ENCODE peak calls at places on chromosomes 4 and X, in six cellular contexts. One of them, this sample, is unnamed.
A peak's percentile ranks its signal among the peaks of the same experiment; 100 is the strongest.

GRCh38 chrX:121000589-121000988 is 15.0 kb upstream of the CT47A1 start:
- ATAC-seq in A549: no peak
- ATAC-seq in upper lobe of left lung: no peak
- ATAC-seq in heart left ventricle: no peak
- ATAC-seq in right lobe of liver: peak; percentile 67
- ATAC-seq in HCT116: peak; percentile 69
- ATAC-seq in this sample: no peak

GRCh38 chrX:108347800-108348199 is 90.4 kb downstream of the COL4A6 start:
- ATAC-seq in A549: no peak
- ATAC-seq in upper lobe of left lung: no peak
- ATAC-seq in heart left ventricle: no peak
- ATAC-seq in right lobe of liver: peak; percentile 60
- ATAC-seq in HCT116: no peak
- ATAC-seq in this sample: no peak

GRCh38 chrX:25337841-25338240 is 322.1 kb upstream of the ARX start:
- ATAC-seq in A549: no peak
- ATAC-seq in upper lobe of left lung: no peak
- ATAC-seq in heart left ventricle: no peak
- ATAC-seq in right lobe of liver: no peak
- ATAC-seq in HCT116: no peak
- ATAC-seq in this sample: no peak

GRCh38 chrX:50852524-50852923 is 38.5 kb upstream of the SHROOM4 start:
- ATAC-seq in A549: no peak
- ATAC-seq in upper lobe of left lung: no peak
- ATAC-seq in heart left ventricle: no peak
- ATAC-seq in right lobe of liver: no peak
- ATAC-seq in HCT116: no peak
- ATAC-seq in this sample: no peak

GRCh38 chr4:94480362-94480951 is 28.7 kb downstream of the PDLIM5 start:
- ATAC-seq in A549: peak; percentile 76
- ATAC-seq in upper lobe of left lung: peak; percentile 24
- ATAC-seq in heart left ventricle: peak; percentile 50
- ATAC-seq in right lobe of liver: peak; percentile 21
- ATAC-seq in HCT116: peak; percentile 45
- ATAC-seq in this sample: no peak

GRCh38 chr4:53563824-53564223 is 27.5 kb downstream of the LNX1 start:
- ATAC-seq in A549: no peak
- ATAC-seq in upper lobe of left lung: no peak
- ATAC-seq in heart left ventricle: no peak
- ATAC-seq in right lobe of liver: no peak
- ATAC-seq in HCT116: no peak
- ATAC-seq in this sample: no peak

GRCh38 chr4:150579591-150580234 is 2.2 kb upstream of the MAB21L2 start:
- ATAC-seq in A549: no peak
- ATAC-seq in upper lobe of left lung: peak; percentile 59
- ATAC-seq in heart left ventricle: peak; percentile 53
- ATAC-seq in right lobe of liver: peak; percentile 40
- ATAC-seq in HCT116: no peak
- ATAC-seq in this sample: peak; percentile 43

GRCh38 chr4:123876122-123876521 is 479.5 kb downstream of the SPRY1 start:
- ATAC-seq in A549: no peak
- ATAC-seq in upper lobe of left lung: no peak
- ATAC-seq in heart left ventricle: no peak
- ATAC-seq in right lobe of liver: no peak
- ATAC-seq in HCT116: no peak
- ATAC-seq in this sample: no peak

GRCh38 chr4:89889289-89889688 is 5.4 kb upstream of the MMRN1 start:
- ATAC-seq in A549: no peak
- ATAC-seq in upper lobe of left lung: peak; percentile 28
- ATAC-seq in heart left ventricle: peak; percentile 78
- ATAC-seq in right lobe of liver: peak; percentile 59
- ATAC-seq in HCT116: no peak
- ATAC-seq in this sample: peak; percentile 28

GRCh38 chr4:105836537-105836936 is 58.7 kb upstream of the NPNT start:
- ATAC-seq in A549: no peak
- ATAC-seq in upper lobe of left lung: no peak
- ATAC-seq in heart left ventricle: no peak
- ATAC-seq in right lobe of liver: no peak
- ATAC-seq in HCT116: no peak
- ATAC-seq in this sample: no peak

GRCh38 chrX:38651625-38652601 is 90.6 kb downstream of the TSPAN7 start:
- ATAC-seq in A549: no peak
- ATAC-seq in upper lobe of left lung: no peak
- ATAC-seq in heart left ventricle: peak; percentile 58
- ATAC-seq in right lobe of liver: no peak
- ATAC-seq in HCT116: no peak
- ATAC-seq in this sample: no peak

GRCh38 chr4:5615496-5616075 is 92.8 kb downstream of the EVC2 start:
- ATAC-seq in A549: no peak
- ATAC-seq in upper lobe of left lung: no peak
- ATAC-seq in heart left ventricle: no peak
- ATAC-seq in right lobe of liver: no peak
- ATAC-seq in HCT116: no peak
- ATAC-seq in this sample: no peak

GRCh38 chr4:80913381-80913780 is 117.1 kb upstream of the BMP3 start:
- ATAC-seq in A549: no peak
- ATAC-seq in upper lobe of left lung: no peak
- ATAC-seq in heart left ventricle: no peak
- ATAC-seq in right lobe of liver: no peak
- ATAC-seq in HCT116: no peak
- ATAC-seq in this sample: no peak

GRCh38 chr4:38664704-38665401 is 854 bp downstream of the KLF3 start:
- ATAC-seq in A549: peak; percentile 35
- ATAC-seq in upper lobe of left lung: peak; percentile 14
- ATAC-seq in heart left ventricle: peak; percentile 2
- ATAC-seq in right lobe of liver: peak; percentile 14
- ATAC-seq in HCT116: peak; percentile 19
- ATAC-seq in this sample: no peak

GRCh38 chrX:131979116-131979515 is 44.0 kb upstream of the STK26 start:
- ATAC-seq in A549: no peak
- ATAC-seq in upper lobe of left lung: no peak
- ATAC-seq in heart left ventricle: no peak
- ATAC-seq in right lobe of liver: no peak
- ATAC-seq in HCT116: no peak
- ATAC-seq in this sample: no peak

GRCh38 chrX:85031505-85031904 is 27.8 kb downstream of the APOOL start:
- ATAC-seq in A549: no peak
- ATAC-seq in upper lobe of left lung: no peak
- ATAC-seq in heart left ventricle: no peak
- ATAC-seq in right lobe of liver: peak; percentile 59
- ATAC-seq in HCT116: no peak
- ATAC-seq in this sample: peak; percentile 57

GRCh38 chr4:6277935-6278800 is 8.5 kb downstream of the WFS1 start:
- ATAC-seq in A549: no peak
- ATAC-seq in upper lobe of left lung: no peak
- ATAC-seq in heart left ventricle: no peak
- ATAC-seq in right lobe of liver: no peak
- ATAC-seq in HCT116: no peak
- ATAC-seq in this sample: no peak

GRCh38 chrX:133913658-133914388 is 71.6 kb downstream of the GPC3 start:
- ATAC-seq in A549: no peak
- ATAC-seq in upper lobe of left lung: no peak
- ATAC-seq in heart left ventricle: no peak
- ATAC-seq in right lobe of liver: no peak
- ATAC-seq in HCT116: no peak
- ATAC-seq in this sample: no peak

GRCh38 chr4:181319629-181320028 is 923.6 kb upstream of the TENM3 start:
- ATAC-seq in A549: no peak
- ATAC-seq in upper lobe of left lung: no peak
- ATAC-seq in heart left ventricle: no peak
- ATAC-seq in right lobe of liver: no peak
- ATAC-seq in HCT116: no peak
- ATAC-seq in this sample: no peak

GRCh38 chr4:158682071-158682470 is 10.0 kb downstream of the ETFDH start:
- ATAC-seq in A549: no peak
- ATAC-seq in upper lobe of left lung: no peak
- ATAC-seq in heart left ventricle: peak; percentile 51
- ATAC-seq in right lobe of liver: no peak
- ATAC-seq in HCT116: no peak
- ATAC-seq in this sample: no peak

GRCh38 chr4:95319169-95319568 is 229.6 kb downstream of the UNC5C start:
- ATAC-seq in A549: no peak
- ATAC-seq in upper lobe of left lung: no peak
- ATAC-seq in heart left ventricle: no peak
- ATAC-seq in right lobe of liver: no peak
- ATAC-seq in HCT116: no peak
- ATAC-seq in this sample: no peak

GRCh38 chr4:138595731-138596465 is 353.7 kb upstream of the SLC7A11 start:
- ATAC-seq in A549: no peak
- ATAC-seq in upper lobe of left lung: peak; percentile 77
- ATAC-seq in heart left ventricle: peak; percentile 60
- ATAC-seq in right lobe of liver: peak; percentile 95
- ATAC-seq in HCT116: no peak
- ATAC-seq in this sample: peak; percentile 78

GRCh38 chrX:150052226-150052625 is 113.9 kb upstream of the EOLA2 start:
- ATAC-seq in A549: no peak
- ATAC-seq in upper lobe of left lung: no peak
- ATAC-seq in heart left ventricle: no peak
- ATAC-seq in right lobe of liver: no peak
- ATAC-seq in HCT116: no peak
- ATAC-seq in this sample: no peak

GRCh38 chr4:181176306-181176705 is 1066.9 kb upstream of the TENM3 start:
- ATAC-seq in A549: no peak
- ATAC-seq in upper lobe of left lung: no peak
- ATAC-seq in heart left ventricle: no peak
- ATAC-seq in right lobe of liver: no peak
- ATAC-seq in HCT116: no peak
- ATAC-seq in this sample: no peak

GRCh38 chr4:152150214-152150613 is 385.7 kb downstream of the FBXW7 start:
- ATAC-seq in A549: no peak
- ATAC-seq in upper lobe of left lung: no peak
- ATAC-seq in heart left ventricle: no peak
- ATAC-seq in right lobe of liver: no peak
- ATAC-seq in HCT116: no peak
- ATAC-seq in this sample: no peak

GRCh38 chr4:25297528-25298242 is 14.9 kb upstream of the ZCCHC4 start:
- ATAC-seq in A549: no peak
- ATAC-seq in upper lobe of left lung: no peak
- ATAC-seq in heart left ventricle: no peak
- ATAC-seq in right lobe of liver: no peak
- ATAC-seq in HCT116: no peak
- ATAC-seq in this sample: no peak

GRCh38 chrX:43677993-43678392 is 21.9 kb downstream of the MAOA start:
- ATAC-seq in A549: no peak
- ATAC-seq in upper lobe of left lung: no peak
- ATAC-seq in heart left ventricle: no peak
- ATAC-seq in right lobe of liver: peak; percentile 75
- ATAC-seq in HCT116: no peak
- ATAC-seq in this sample: no peak

GRCh38 chr4:53640576-53641459 is 49.5 kb upstream of the LNX1 start:
- ATAC-seq in A549: no peak
- ATAC-seq in upper lobe of left lung: peak; percentile 35
- ATAC-seq in heart left ventricle: no peak
- ATAC-seq in right lobe of liver: no peak
- ATAC-seq in HCT116: no peak
- ATAC-seq in this sample: no peak

GRCh38 chr4:139007640-139008039 is 7.9 kb upstream of the NOCT start:
- ATAC-seq in A549: no peak
- ATAC-seq in upper lobe of left lung: no peak
- ATAC-seq in heart left ventricle: no peak
- ATAC-seq in right lobe of liver: no peak
- ATAC-seq in HCT116: no peak
- ATAC-seq in this sample: no peak

GRCh38 chrX:155069414-155069813 is 1.5 kb downstream of the CMC4 start:
- ATAC-seq in A549: no peak
- ATAC-seq in upper lobe of left lung: no peak
- ATAC-seq in heart left ventricle: no peak
- ATAC-seq in right lobe of liver: no peak
- ATAC-seq in HCT116: no peak
- ATAC-seq in this sample: no peak
- H3K4me3 ChIP-seq in A549: peak overlapping the region; percentile 84
- H3K4me3 ChIP-seq in upper lobe of left lung: no peak overlapping the region
- H3K4me3 ChIP-seq in heart left ventricle: no peak overlapping the region
- H3K4me3 ChIP-seq in right lobe of liver: peak overlapping the region; percentile 62
- H3K4me3 ChIP-seq in HCT116: peak overlapping the region; percentile 64
- H3K4me3 ChIP-seq in this sample: peak overlapping the region; percentile 99

DNA sequence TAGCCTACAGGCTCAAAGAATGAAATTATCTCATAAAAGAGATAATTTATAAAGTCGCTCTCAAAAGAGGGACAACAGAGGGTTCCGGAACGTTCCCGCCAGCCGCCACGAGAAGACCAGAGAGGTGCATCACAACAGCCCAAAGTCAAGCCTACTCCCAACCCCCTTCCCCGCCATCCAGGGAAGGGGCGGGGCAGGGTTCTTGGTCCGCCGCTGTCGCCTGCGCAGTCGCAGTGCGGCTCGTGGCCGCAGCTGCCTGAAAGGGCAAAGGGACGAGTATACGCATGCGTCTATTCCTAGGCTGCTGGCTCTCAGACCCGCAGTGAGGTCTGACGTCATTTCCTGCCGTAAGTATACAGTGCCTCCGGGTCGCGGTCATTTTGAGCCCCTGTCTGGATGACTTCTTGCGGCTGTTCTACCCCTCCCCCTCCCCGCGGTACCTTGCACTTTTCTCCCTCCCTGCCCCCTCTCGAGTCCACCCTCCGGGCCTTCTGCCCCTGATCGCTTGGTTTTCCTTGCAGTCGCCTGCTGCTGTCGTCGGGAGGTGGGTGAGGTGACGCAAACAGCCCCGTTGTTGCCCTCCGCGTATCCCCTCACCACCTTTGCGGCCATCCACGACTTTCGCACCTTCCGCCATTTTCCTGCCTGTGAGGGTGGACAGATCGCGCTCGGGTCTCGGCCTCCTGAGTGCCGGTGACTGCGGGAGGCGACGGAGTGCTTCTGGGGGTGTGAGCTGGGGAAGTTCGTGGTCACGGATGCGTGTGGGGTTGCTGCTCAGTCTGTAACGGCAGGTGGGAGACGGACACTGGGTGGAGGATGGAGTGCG is at the start of gene OCIAD1:
- ATAC-seq in A549: peak; percentile 100
- ATAC-seq in upper lobe of left lung: peak; percentile 100
- ATAC-seq in heart left ventricle: peak; percentile 100
- ATAC-seq in right lobe of liver: peak; percentile 99
- ATAC-seq in HCT116: peak; percentile 97
- ATAC-seq in this sample: peak; percentile 100
- TF ChIP-seq POLR2A in A549: peak; percentile 52
- TF ChIP-seq POLR2A in upper lobe of left lung: no peak
- TF ChIP-seq POLR2A in heart left ventricle: peak; percentile 65
- TF ChIP-seq POLR2A in right lobe of liver: peak; percentile 59
- TF ChIP-seq POLR2A in HCT116: peak; percentile 78
- TF ChIP-seq POLR2A in this sample: no peak

DNA sequence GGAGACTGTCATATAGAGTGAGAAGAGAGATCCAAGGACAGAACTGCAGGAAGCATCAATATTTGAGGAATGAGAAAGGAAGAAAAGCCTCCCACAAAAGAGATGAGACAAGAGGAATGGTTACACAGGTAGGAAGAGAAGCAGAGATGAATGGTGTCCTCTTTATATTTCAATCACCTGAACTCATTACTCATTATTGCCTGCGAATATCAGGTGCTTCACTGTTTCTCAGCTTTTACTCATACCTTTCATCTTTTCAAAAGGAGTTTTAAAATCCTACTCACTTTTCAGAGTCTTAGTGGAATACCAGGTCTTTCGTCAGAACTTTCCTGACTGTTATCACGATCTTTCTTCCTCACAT is 14.9 kb upstream of the SEC24D start:
- ATAC-seq in A549: no peak
- ATAC-seq in upper lobe of left lung: no peak
- ATAC-seq in heart left ventricle: no peak
- ATAC-seq in right lobe of liver: peak; percentile 62
- ATAC-seq in HCT116: no peak
- ATAC-seq in this sample: no peak
- H3K4me1 ChIP-seq in A549: no peaks in the 10 kb centered on the region
- H3K4me1 ChIP-seq in upper lobe of left lung: no peaks in the 10 kb centered on the region
- H3K4me1 ChIP-seq in heart left ventricle: no peaks in the 10 kb centered on the region
- H3K4me1 ChIP-seq in right lobe of liver: no peaks in the 10 kb centered on the region
- H3K4me1 ChIP-seq in HCT116: peaks cover 7% of the 10 kb centered on the region
- H3K4me1 ChIP-seq in this sample: peaks cover 7% of the 10 kb centered on the region

GRCh38 chr4:142181021-142181420 is 544.6 kb downstream of the IL15 start:
- ATAC-seq in A549: no peak
- ATAC-seq in upper lobe of left lung: no peak
- ATAC-seq in heart left ventricle: no peak
- ATAC-seq in right lobe of liver: no peak
- ATAC-seq in HCT116: no peak
- ATAC-seq in this sample: no peak
- H3K4me3 ChIP-seq in A549: no peak overlapping the region
- H3K4me3 ChIP-seq in upper lobe of left lung: no peak overlapping the region
- H3K4me3 ChIP-seq in heart left ventricle: no peak overlapping the region
- H3K4me3 ChIP-seq in right lobe of liver: no peak overlapping the region
- H3K4me3 ChIP-seq in HCT116: no peak overlapping the region
- H3K4me3 ChIP-seq in this sample: no peak overlapping the region